ENCODE peak calls at places on chromosomes 2 and 18, in four cellular contexts. N is cerebellar cortex, W is NCI-H1930, B is HCT116. J is an unnamed sample.

GRCh38 chr18:42182728-42183700 is 228.0 kb downstream of the PIK3C3 start:
- DNase-seq in N (no peak), W (no peak), B (no peak), J (no peak)

GRCh38 chr2:65877331-65877791 is 445.0 kb upstream of the SPRED2 start:
- DNase-seq in N (no peak), W (no peak), B (no peak), J (no peak)

GRCh38 chr2:8329660-8330622 is 351.9 kb upstream of the ID2 start:
- DNase-seq in N (no peak), W (no peak), B (no peak), J (no peak)

GRCh38 chr2:203591642-203592041 is 56.5 kb upstream of the RAPH1 start:
- DNase-seq in N (no peak), W (no peak), B (no peak), J (no peak)

GRCh38 chr2:38168710-38169480 is 92.9 kb upstream of the CYP1B1 start:
- DNase-seq in N (no peak), W (no peak), B (no peak), J (no peak)

GRCh38 chr2:222381556-222381955 is 42.8 kb upstream of the SGPP2 start:
- DNase-seq in N (no peak), W (no peak), B (no peak), J (no peak)

GRCh38 chr2:224217962-224218347 is 178.9 kb upstream of the SERPINE2 start:
- DNase-seq in N (no peak), W (no peak), B (no peak), J (no peak)

GRCh38 chr2:157880927-157881326 is 4.8 kb upstream of the ACVR1 start:
- DNase-seq in N (no peak), W (no peak), B (no peak), J (no peak)

GRCh38 chr2:223460774-223461211 is 141.4 kb downstream of the SCG2 start:
- DNase-seq in N (no peak), W (no peak), B (peak), J (no peak)

GRCh38 chr18:39799010-39799409 is 2156.0 kb upstream of the PIK3C3 start:
- DNase-seq in N (no peak), W (no peak), B (no peak), J (no peak)

GRCh38 chr2:202102425-202103005 is 29.5 kb downstream of the KIAA2012 start:
- DNase-seq in N (no peak), W (no peak), B (no peak), J (no peak)

GRCh38 chr2:128234613-128235012 is 84.1 kb downstream of the HS6ST1 start:
- DNase-seq in N (no peak), W (no peak), B (no peak), J (no peak)

GRCh38 chr18:79664525-79665125 is 15.0 kb upstream of the CTDP1 start:
- DNase-seq in N (no peak), W (no peak), B (no peak), J (no peak)

J was measured in prostate gland.